ENCODE peak calls at places on chromosomes 5 and 9, in four cellular contexts. P is psoas muscle, I is body of pancreas, V is bronchial epithelial cell. K is an unnamed sample. For H3K36me3, the result is how much of the 10 kb centered on the place peaks cover.

GRCh38 chr9:87742813-87743428 is 17.0 kb downstream of the CTSL start:
- DNase-seq in V (peak), I (no peak), P (no peak), K (no peak)

GRCh38 chr5:134446938-134447337 is 35.3 kb upstream of the CDKN2AIPNL start:
- DNase-seq in P (no peak), V (no peak), I (no peak), K (peak)

GRCh38 chr9:32625320-32625719 is 10.1 kb downstream of the TAF1L start:
- DNase-seq in P (no peak), I (no peak), V (no peak), K (no peak)

GRCh38 chr5:146001544-146002185 is 65.3 kb downstream of the SH3RF2 start:
- DNase-seq in P (no peak), I (no peak), V (peak), K (no peak)

GRCh38 chr9:99184073-99184426 is 37.7 kb downstream of the ALG2 start:
- DNase-seq in V (no peak), I (no peak), P (peak), K (no peak)

GRCh38 chr9:92499701-92500100 is 17.4 kb upstream of the ASPN start:
- DNase-seq in V (no peak), P (no peak), I (no peak), K (no peak)

GRCh38 chr5:149549461-149550266 is 1.6 kb downstream of the CSNK1A1 start:
- DNase-seq in P (no peak), V (peak), I (peak), K (peak)

GRCh38 chr9:70830618-70831017 is 290.8 kb downstream of the TRPM3 start:
- DNase-seq in V (no peak), I (no peak), P (no peak), K (peak)

GRCh38 chr5:83306572-83307241 is 164.8 kb upstream of the VCAN start:
- DNase-seq in P (peak), V (peak), I (no peak), K (no peak)

GRCh38 chr5:139663207-139663606 is 15.1 kb downstream of the CXXC5 start:
- DNase-seq in V (no peak), P (no peak), I (no peak), K (no peak)

GRCh38 chr9:18896004-18896403 is 137.0 kb downstream of the SAXO1 start:
- DNase-seq in V (no peak), I (no peak), P (no peak), K (no peak)

GRCh38 chr5:150503977-150504620 is 3.8 kb upstream of the NDST1 start:
- DNase-seq in P (peak), V (no peak), I (peak), K (no peak)

GRCh38 chr5:36607114-36607561 is 732 bp downstream of the SLC1A3 start:
- DNase-seq in V (peak), I (peak), P (peak), K (no peak)

GRCh38 chr9:137719194-137719593 is 100.4 kb downstream of the EHMT1 start:
- DNase-seq in P (no peak), I (no peak), V (no peak), K (no peak)

GRCh38 chr9:3527653-3527960 is 1.8 kb upstream of the RFX3 start:
- DNase-seq in P (no peak), V (no peak), I (no peak), K (no peak)

GRCh38 chr9:77927265-77927664 is 104.3 kb downstream of the GNAQ start:
- DNase-seq in P (no peak), I (no peak), V (no peak), K (no peak)

GRCh38 chr5:121315786-121316185 is 535.9 kb upstream of the FTMT start:
- DNase-seq in V (peak), P (no peak), I (no peak), K (no peak)

GRCh38 chr5:134874831-134875655 is 872 bp downstream of the TXNDC15 start:
- DNase-seq in V (peak), I (peak), P (peak), K (peak)

GRCh38 chr5:10663531-10664183 is 97.4 kb downstream of the DAP start:
- DNase-seq in V (no peak), P (no peak), I (peak), K (no peak)

GRCh38 chr5:159915913-159916840 is at the start of gene ADRA1B:
- DNase-seq in P (peak), I (peak), V (no peak), K (no peak)

GRCh38 chr5:429453-430188 is 13.4 kb upstream of the EXOC3 start:
- DNase-seq in V (no peak), I (no peak), P (no peak), K (no peak)

GRCh38 chr5:427415-428087 is 15.4 kb upstream of the EXOC3 start:
- DNase-seq in I (no peak), P (no peak), V (no peak), K (no peak)

GRCh38 chr5:426392-426976 is 16.5 kb upstream of the EXOC3 start:
- DNase-seq in I (no peak), P (no peak), V (no peak), K (no peak)

GRCh38 chr5:428754-429452 is 14.1 kb upstream of the EXOC3 start:
- DNase-seq in P (no peak), V (no peak), I (no peak), K (no peak)

GRCh38 chr5:428219-428618 is 14.8 kb upstream of the EXOC3 start:
- DNase-seq in P (no peak), I (no peak), V (no peak), K (no peak)
- H3K36me3 ChIP-seq in P (under half), I (under half), V (under half), K (under half)

GRCh38 chr9:13396418-13396817 is 116.9 kb upstream of the MPDZ start:
- DNase-seq in P (no peak), V (no peak), I (no peak), K (no peak)
- H3K36me3 ChIP-seq in P (under half), V (under half), I (under half), K (under half)

GRCh38 chr9:83675466-83675865 is 32.3 kb downstream of the UBQLN1 start:
- DNase-seq in I (no peak), V (no peak), P (no peak), K (no peak)
- H3K36me3 ChIP-seq in I (under half), V (under half), P (under half), K (half or more)

DNA sequence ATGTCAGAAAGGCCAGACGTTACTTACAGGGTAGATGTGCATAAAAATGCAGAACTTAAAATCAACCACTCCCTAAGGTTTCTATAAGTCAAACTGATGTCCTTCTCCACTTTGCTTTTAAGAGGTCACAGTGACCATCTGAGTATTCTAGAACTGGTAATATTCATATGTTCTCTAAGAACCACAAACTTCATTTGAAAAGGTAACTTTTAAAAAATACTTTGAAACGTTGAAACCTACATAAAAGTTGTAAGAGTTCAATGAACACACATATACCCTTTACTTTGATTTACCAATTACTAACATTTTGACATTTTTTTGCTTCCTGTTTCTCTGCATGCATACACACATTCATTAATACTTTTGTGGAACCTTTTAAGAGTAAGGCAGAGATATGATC is 18.9 kb downstream of the ACTL7A start:
- DNase-seq in V (no peak), I (no peak), P (no peak), K (no peak)
- H3K36me3 ChIP-seq in V (under half), I (under half), P (under half), K (under half)

GRCh38 chr9:127502706-127503378 is 51.5 kb downstream of the LRSAM1 start:
- DNase-seq in P (no peak), V (no peak), I (no peak), K (no peak)
- H3K36me3 ChIP-seq in P (under half), V (under half), I (under half), K (under half)

GRCh38 chr9:83977196-83977595 is 2.8 kb downstream of the HNRNPK start:
- DNase-seq in P (no peak), I (no peak), V (no peak), K (no peak)
- H3K36me3 ChIP-seq in P (under half), I (under half), V (under half), K (half or more)

DNA sequence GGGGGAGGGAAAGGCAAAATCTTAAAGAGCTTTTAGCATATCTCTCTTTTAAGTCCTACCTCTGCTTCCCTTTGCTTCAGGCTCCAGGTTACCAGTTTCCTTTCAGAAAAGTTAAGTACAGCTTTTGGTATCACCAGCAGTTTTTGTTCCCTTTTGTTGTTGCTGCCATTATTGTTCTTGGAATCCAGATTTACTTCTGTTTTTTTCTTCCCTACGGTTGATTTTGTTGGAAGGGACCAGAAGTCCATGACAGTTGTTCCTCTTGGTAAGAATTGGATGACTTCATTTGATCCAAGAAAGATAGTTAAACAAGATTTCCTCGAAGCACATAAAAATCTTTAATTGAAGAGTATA is 65.3 kb downstream of the CDC42SE2 start:
- DNase-seq in I (no peak), V (no peak), P (no peak), K (no peak)
- H3K36me3 ChIP-seq in I (under half), V (under half), P (under half), K (half or more)

K was measured in Karpas-422.